ENCODE peak calls at places on chromosomes 11 and 22, in eight cellular contexts. G is Panc1, M is mammary epithelial cell, S is sigmoid colon, J is A549, F is thyroid gland, B is HCT116, D is GM12878. U is an unnamed sample. For H3K4me1, the result is how much of the 10 kb centered on the place peaks cover.

GRCh38 chr22:24894220-24894975 is 52.1 kb downstream of the LHFPL7 start:
- DNase-seq in B (peak), G (peak), D (no peak), F (peak), M (peak), S (peak), J (peak), U (no peak)

GRCh38 chr11:114616516-114616915 is 20.9 kb upstream of the NXPE4 start:
- DNase-seq in J (no peak), B (no peak), M (no peak), G (no peak), F (no peak), S (no peak), D (no peak), U (no peak)

GRCh38 chr11:36229091-36229490 is 60.1 kb downstream of the COMMD9 start:
- DNase-seq in M (no peak), D (no peak), G (no peak), S (no peak), B (no peak), F (no peak), J (no peak), U (no peak)

GRCh38 chr11:44518968-44519550 is 46.4 kb upstream of the CD82 start:
- DNase-seq in M (no peak), J (no peak), G (no peak), D (no peak), S (no peak), B (no peak), F (no peak), U (no peak)

GRCh38 chr11:84157639-84158038 is 871.5 kb upstream of the CCDC90B start:
- DNase-seq in M (no peak), S (no peak), B (no peak), G (no peak), F (no peak), D (no peak), J (no peak), U (no peak)

GRCh38 chr11:96050435-96051182 is 126.7 kb upstream of the MTMR2 start:
- DNase-seq in M (no peak), D (no peak), B (no peak), F (no peak), G (no peak), S (no peak), J (peak), U (no peak)

GRCh38 chr22:45441158-45441557 is 27.7 kb downstream of the RIBC2 start:
- DNase-seq in D (no peak), B (peak), G (peak), J (peak), F (peak), S (peak), M (peak), U (no peak)

GRCh38 chr22:30423296-30423958 is 2.1 kb upstream of the MTFP1 start:
- DNase-seq in J (peak), M (peak), S (peak), G (no peak), D (no peak), F (no peak), B (no peak), U (no peak)

GRCh38 chr22:45151503-45151902 is 12.2 kb upstream of the NUP50 start:
- DNase-seq in B (no peak), D (no peak), J (no peak), F (no peak), M (no peak), G (no peak), S (no peak), U (no peak)

GRCh38 chr22:18078329-18079041 is 695 bp downstream of the PEX26 start:
- DNase-seq in J (peak), G (no peak), B (no peak), M (peak), F (peak), S (no peak), D (no peak), U (no peak)

GRCh38 chr11:6320411-6321207 is at the start of gene CAVIN3:
- DNase-seq in B (peak), F (peak), S (peak), M (peak), J (peak), G (no peak), D (peak), U (no peak)

GRCh38 chr22:40542821-40543540 is 93.5 kb downstream of the MRTFA start:
- DNase-seq in J (no peak), D (no peak), G (no peak), M (no peak), S (no peak), B (no peak), F (no peak), U (no peak)

GRCh38 chr22:20319041-20319744 is 667 bp downstream of the DGCR6L start:
- DNase-seq in D (no peak), G (no peak), F (no peak), M (peak), B (no peak), J (no peak), S (peak), U (no peak)

GRCh38 chr22:42399315-42400271 is 32.6 kb downstream of the NFAM1 start:
- DNase-seq in J (no peak), G (no peak), B (no peak), F (peak), S (no peak), D (no peak), M (no peak), U (no peak)

GRCh38 chr11:116948375-116948774 is 111.0 kb upstream of the APOA1 start:
- DNase-seq in D (no peak), J (peak), S (no peak), G (no peak), F (no peak), M (peak), B (peak), U (no peak)

GRCh38 chr11:12123177-12123576 is 12.8 kb downstream of the MICAL2 start:
- DNase-seq in J (no peak), G (no peak), D (no peak), F (no peak), B (no peak), M (peak), S (no peak), U (no peak)

GRCh38 chr11:71454470-71455113 is 1.6 kb downstream of the NADSYN1 start:
- DNase-seq in J (no peak), S (peak), M (no peak), D (no peak), G (no peak), B (no peak), F (peak), U (no peak)

GRCh38 chr11:10602945-10603344 is 34.5 kb upstream of the LYVE1 start:
- DNase-seq in M (no peak), F (no peak), J (no peak), G (no peak), D (no peak), S (no peak), B (no peak), U (no peak)
- H3K27ac ChIP-seq in M (no peak), F (no peak), J (no peak), G (no peak), D (no peak), S (peak), B (no peak), U (no peak)

DNA sequence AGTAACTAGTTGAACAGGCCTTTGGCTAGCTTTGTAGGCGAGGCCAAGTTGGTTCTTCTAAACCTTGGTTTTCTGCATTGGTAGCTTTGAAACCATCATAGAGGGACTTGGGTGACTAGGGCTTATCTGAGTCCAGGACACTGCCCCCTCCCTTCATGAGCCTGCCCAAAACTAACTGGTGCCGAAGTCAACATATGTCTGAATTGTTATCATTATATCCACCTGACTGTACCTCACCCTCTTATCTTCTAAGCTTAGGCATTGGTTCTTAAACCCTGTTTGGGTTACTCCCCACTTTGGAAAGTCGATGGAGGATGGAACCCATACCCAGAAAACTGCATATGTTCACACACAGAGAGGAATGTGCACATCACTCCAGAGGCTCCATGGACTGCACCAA is 7.6 kb upstream of the MAPK8IP1 start:
- DNase-seq in F (no peak), B (no peak), J (no peak), M (no peak), G (no peak), S (no peak), D (no peak), U (no peak)
- H3K4me1 ChIP-seq in F (under half), B (under half), J (under half), M (under half), G (under half), S (under half), D (under half), U (under half)

GRCh38 chr11:497565-498296 is 9.3 kb downstream of the RNH1 start:
- DNase-seq in B (no peak), S (no peak), G (no peak), J (no peak), D (no peak), M (no peak), F (no peak), U (no peak)
- H3K27ac ChIP-seq in B (peak), S (no peak), G (no peak), J (no peak), D (no peak), M (no peak), F (no peak), U (no peak)

DNA sequence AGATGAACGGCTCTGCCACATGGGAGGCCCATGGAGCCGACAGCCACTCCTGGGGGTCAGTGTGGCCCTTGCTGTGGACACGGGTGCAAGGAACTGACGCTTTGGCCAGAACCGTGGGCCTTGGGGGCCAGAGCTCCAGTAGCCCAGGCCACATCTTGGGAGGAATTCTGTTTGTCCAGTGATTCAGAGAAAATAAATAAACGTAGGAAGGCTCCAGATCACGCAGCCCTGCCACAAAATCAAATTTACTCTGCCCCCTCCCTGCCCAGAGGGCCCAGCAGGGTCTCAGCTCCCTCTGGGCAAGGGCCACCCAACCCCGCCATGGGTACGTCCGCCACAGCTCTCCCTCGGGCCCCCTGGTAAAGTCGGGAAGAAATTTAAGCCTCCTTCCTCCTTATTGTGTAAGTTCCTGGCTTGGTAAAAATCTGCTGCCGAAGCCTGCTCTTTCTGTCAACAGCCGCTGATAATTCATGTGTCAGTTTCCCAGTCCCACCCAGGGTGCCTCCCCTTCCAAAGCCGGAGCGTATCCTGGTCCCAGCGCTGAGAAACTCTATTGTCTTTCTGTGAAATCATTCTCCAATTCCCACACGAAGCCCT is 6.9 kb upstream of the MUC5AC start:
- DNase-seq in J (peak), B (no peak), F (no peak), S (no peak), D (no peak), G (peak), M (no peak), U (no peak)
- H3K4me1 ChIP-seq in J (half or more), B (under half), F (under half), S (under half), D (under half), G (half or more), M (under half), U (under half)

GRCh38 chr11:108224366-108224765 is 1.5 kb downstream of the ATM start:
- DNase-seq in B (no peak), G (no peak), F (no peak), D (no peak), S (no peak), M (no peak), J (no peak), U (no peak)
- H3K27ac ChIP-seq in B (no peak), G (peak), F (no peak), D (peak), S (peak), M (peak), J (peak), U (no peak)